ENCODE peak calls at places on chromosomes 11 and 22, in four cellular contexts. A is mesenchymal stem cell, E is mesendoderm, N is IMR-90. I is an unnamed sample.

GRCh38 chr11:1515082-1516060 is 28.8 kb upstream of the MOB2 start:
- DNase-seq in A (peak), E (peak), N (peak), I (peak)

GRCh38 chr22:32249231-32249630 is 5.9 kb downstream of the SLC5A4 start:
- DNase-seq in A (no peak), E (no peak), N (no peak), I (no peak)

GRCh38 chr11:67248653-67249052 is 17.6 kb upstream of the GRK2 start:
- DNase-seq in A (no peak), E (peak), N (no peak), I (no peak)

GRCh38 chr11:110077866-110078325 is 15.3 kb upstream of the ZC3H12C start:
- DNase-seq in A (peak), E (peak), N (peak), I (no peak)

GRCh38 chr11:111417766-111418435 is 38.8 kb upstream of the POU2AF1 start:
- DNase-seq in A (peak), E (no peak), N (peak), I (no peak)

GRCh38 chr11:61339490-61339878 is 6.5 kb downstream of the TKFC start:
- DNase-seq in A (no peak), E (no peak), N (no peak), I (no peak)

GRCh38 chr11:119318240-119319135 is 1.6 kb upstream of the MCAM start:
- DNase-seq in A (peak), E (peak), N (peak), I (no peak)

GRCh38 chr11:105137286-105137685 is 2.3 kb downstream of the CARD18 start:
- DNase-seq in A (no peak), E (no peak), N (peak), I (no peak)

GRCh38 chr11:113779496-113779895 is at the start of gene CLDN25:
- DNase-seq in A (no peak), E (no peak), N (no peak), I (no peak)

GRCh38 chr11:92211576-92212167 is 12.9 kb upstream of the FAT3 start:
- DNase-seq in A (peak), E (peak), N (peak), I (peak)

GRCh38 chr11:111230122-111230465 is 15.4 kb upstream of the POU2AF2 start:
- DNase-seq in A (no peak), E (no peak), N (no peak), I (no peak)

GRCh38 chr22:29377979-29378378 is 10.4 kb downstream of the AP1B1 start:
- DNase-seq in A (no peak), E (no peak), N (no peak), I (no peak)

GRCh38 chr11:70026012-70026411 is 52.1 kb upstream of the ANO1 start:
- DNase-seq in A (no peak), E (no peak), N (no peak), I (no peak)
- H3K23ac ChIP-seq in A (no peak), E (no peak), N (no peak), I (peak)

DNA sequence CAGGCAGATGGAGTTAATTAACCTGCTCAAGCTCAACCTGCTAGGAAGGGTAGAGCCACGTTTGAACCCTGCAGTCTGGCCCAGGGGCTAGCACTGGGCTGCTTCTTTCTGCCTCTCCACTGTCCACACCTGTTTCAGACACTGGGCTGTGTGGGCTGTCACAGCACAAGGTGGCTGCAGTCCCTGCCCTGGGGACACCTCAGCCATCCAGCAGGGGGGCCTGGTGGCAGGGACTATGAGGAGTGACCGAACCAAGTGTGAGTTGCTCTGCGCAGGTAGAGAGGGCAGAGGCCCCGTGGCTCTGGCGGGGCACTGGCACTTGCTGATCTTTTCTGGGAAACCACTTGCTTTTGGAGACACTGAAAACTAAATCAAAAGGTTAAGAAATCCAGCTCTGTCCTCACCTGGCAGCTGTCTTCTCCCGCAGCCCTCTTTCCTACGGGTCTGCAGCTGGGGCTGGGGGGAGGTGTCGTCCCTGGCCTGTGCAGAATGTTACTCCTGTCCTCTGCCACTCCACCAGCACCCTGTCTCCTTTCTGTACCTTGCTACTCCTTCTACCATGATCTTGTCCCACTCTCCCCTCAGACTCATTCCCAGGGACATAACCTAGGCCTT is 5.8 kb downstream of the BAD start:
- DNase-seq in A (no peak), E (no peak), N (no peak), I (no peak)
- H3K23ac ChIP-seq in A (no peak), E (no peak), N (no peak), I (peak)

GRCh38 chr22:25827415-25827814 is 85.4 kb downstream of the MYO18B start:
- DNase-seq in A (no peak), E (no peak), N (no peak), I (peak)

GRCh38 chr22:25822344-25822743 is 80.4 kb downstream of the MYO18B start:
- DNase-seq in A (no peak), E (no peak), N (no peak), I (no peak)

GRCh38 chr22:25828422-25828821 is 86.4 kb downstream of the MYO18B start:
- DNase-seq in A (no peak), E (no peak), N (no peak), I (no peak)

GRCh38 chr22:25823276-25823675 is 81.3 kb downstream of the MYO18B start:
- DNase-seq in A (no peak), E (no peak), N (no peak), I (no peak)

DNA sequence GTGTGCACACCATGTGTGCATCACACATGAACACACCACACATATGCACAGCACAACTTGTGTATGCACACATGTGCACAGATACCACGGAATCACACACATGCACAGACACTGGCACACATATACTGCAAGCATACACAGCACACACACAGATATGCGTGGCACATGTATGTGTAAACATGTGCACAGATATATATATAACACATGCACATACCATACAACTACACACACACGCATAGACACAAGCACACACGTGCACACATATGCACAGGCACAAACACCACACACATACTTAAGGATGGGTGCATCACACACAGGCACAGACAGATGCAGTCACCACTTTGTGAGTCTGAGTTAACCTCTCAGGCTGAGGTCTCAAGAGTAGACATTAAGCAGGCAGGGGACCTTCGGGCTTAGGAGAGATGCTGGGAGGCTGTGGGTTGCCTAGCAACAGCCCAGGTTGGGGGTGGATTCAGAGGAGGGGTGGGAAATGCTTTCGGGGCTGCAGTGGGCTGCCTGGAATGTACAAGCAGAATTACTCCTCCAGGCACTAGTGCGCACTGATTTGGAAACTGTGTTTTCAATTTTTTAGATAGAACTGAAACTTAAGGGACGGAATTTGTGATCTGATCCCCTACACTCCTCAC is 83.0 kb downstream of the MYO18B start:
- DNase-seq in A (no peak), E (no peak), N (no peak), I (peak)
- H3K23ac ChIP-seq in A (no peak), E (no peak), N (no peak), I (no peak)

GRCh38 chr22:49524362-49524761 is 303.3 kb downstream of the BRD1 start:
- DNase-seq in A (no peak), E (no peak), N (no peak), I (no peak)
- H3K23ac ChIP-seq in A (no peak), E (no peak), N (no peak), I (no peak)

DNA sequence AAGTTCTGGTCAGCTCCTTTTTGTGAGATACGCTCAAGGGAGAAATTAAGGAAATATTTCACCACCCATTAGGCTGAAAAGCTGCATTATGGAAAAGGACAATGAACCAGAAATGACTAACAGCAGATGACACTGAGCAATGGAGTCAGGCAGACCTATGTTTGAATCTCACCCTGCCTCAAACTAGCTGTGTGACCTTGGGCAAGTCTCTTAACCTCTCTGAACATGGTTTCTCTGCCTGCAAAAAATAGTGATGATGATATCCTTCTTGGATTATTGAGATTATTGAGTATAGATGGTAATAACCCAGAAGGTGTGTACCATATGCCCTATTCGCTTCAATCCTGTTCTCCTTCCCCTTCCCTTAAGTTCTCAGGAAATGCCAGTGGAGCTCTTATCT is 2.9 kb upstream of the PRDM11 start:
- DNase-seq in A (no peak), E (no peak), N (no peak), I (no peak)
- H3K23ac ChIP-seq in A (no peak), E (no peak), N (no peak), I (no peak)